ENCODE peak calls at places on chromosomes 2 and 18, in ten cellular contexts. O is cardiac muscle cell, P is sigmoid colon, X is left ventricle myocardium inferior, T is RWPE1, N is WTC11, L is astrocyte, A is endothelial cell of umbilical vein, Z is stomach, V is A549. B is an unnamed sample.

GRCh38 chr2:6826081-6826913 is 39.4 kb downstream of the CMPK2 start:
- DNase-seq in L (peak; percentile 67), N (peak; percentile 23), A (peak; percentile 60), V (peak; percentile 26), P (no peak), Z (peak; percentile 38), X (no peak), T (peak; percentile 46), O (peak; percentile 75), B (no peak)

GRCh38 chr2:151239624-151240023 is 22.0 kb downstream of the RBM43 start:
- DNase-seq in P (no peak), N (no peak), A (no peak), X (no peak), O (no peak), T (no peak), Z (no peak), L (no peak), V (no peak), B (no peak)

GRCh38 chr18:48295586-48296311 is 113.4 kb downstream of the ZBTB7C start:
- DNase-seq in T (no peak), N (peak; percentile 66), V (no peak), P (no peak), L (no peak), A (no peak), O (peak; percentile 34), X (no peak), Z (no peak), B (no peak)

GRCh38 chr2:223952280-223952968 is 4.8 kb upstream of the MRPL44 start:
- DNase-seq in P (no peak), L (no peak), X (no peak), V (no peak), Z (no peak), O (no peak), N (no peak), T (no peak), A (no peak), B (no peak)

GRCh38 chr2:235511187-235511661 is 17.4 kb downstream of the AGAP1 start:
- DNase-seq in X (no peak), N (no peak), V (peak; percentile 87), A (peak; percentile 88), Z (no peak), P (no peak), O (peak; percentile 62), L (peak; percentile 88), T (peak; percentile 94), B (no peak)

GRCh38 chr18:269480-270090 is 1.7 kb upstream of the THOC1 start:
- DNase-seq in Z (no peak), A (no peak), V (no peak), O (no peak), T (no peak), L (no peak), N (no peak), X (no peak), P (no peak), B (no peak)

GRCh38 chr2:9329497-9329896 is 93.8 kb downstream of the ITGB1BP1 start:
- DNase-seq in T (no peak), O (no peak), Z (no peak), X (no peak), N (no peak), A (no peak), P (no peak), L (no peak), V (no peak), B (no peak)

GRCh38 chr2:219002395-219003266 is 9.4 kb upstream of the CRYBA2 start:
- DNase-seq in O (peak; percentile 43), T (no peak), P (no peak), N (peak; percentile 95), L (no peak), A (no peak), V (peak; percentile 93), X (no peak), Z (peak; percentile 88), B (no peak)

GRCh38 chr2:240783819-240784621 is 36.0 kb downstream of the KIF1A start:
- DNase-seq in X (peak; percentile 6), L (no peak), O (no peak), T (no peak), V (no peak), N (no peak), Z (no peak), P (peak; percentile 54), A (no peak), B (no peak)

GRCh38 chr2:197435598-197436435 is 989 bp upstream of the SF3B1 start:
- DNase-seq in Z (no peak), A (no peak), N (no peak), P (no peak), O (no peak), V (no peak), L (no peak), X (no peak), T (no peak), B (no peak)

GRCh38 chr2:225192869-225193268 is 150.6 kb upstream of the DOCK10 start:
- DNase-seq in P (no peak), X (no peak), V (no peak), O (peak; percentile 2), Z (no peak), N (no peak), A (no peak), L (peak; percentile 4), T (no peak), B (no peak)

GRCh38 chr2:23988371-23988770 is 21.5 kb upstream of the MFSD2B start:
- DNase-seq in A (peak; percentile 35), X (no peak), N (no peak), V (peak; percentile 48), Z (no peak), O (no peak), P (no peak), T (peak; percentile 36), L (no peak), B (no peak)
- TF ChIP-seq CTCF in A (peak; percentile 10), X (peak; percentile 43), N (no peak), V (peak; percentile 86), Z (no peak), O (no peak), P (no peak), T (peak; percentile 54), L (peak; percentile 18), B (no peak)

GRCh38 chr2:84840306-84840705 is 40.6 kb downstream of the TRABD2A start:
- DNase-seq in T (no peak), N (no peak), X (no peak), V (no peak), L (peak; percentile 23), O (peak; percentile 10), P (no peak), A (no peak), Z (no peak), B (no peak)
- TF ChIP-seq CTCF in T (no peak), N (no peak), X (no peak), V (no peak), L (no peak), O (no peak), P (no peak), A (no peak), Z (no peak), B (no peak)

GRCh38 chr2:63054812-63055509 is 4.3 kb downstream of the OTX1 start:
- DNase-seq in L (no peak), A (no peak), N (peak; percentile 66), X (no peak), T (no peak), P (no peak), Z (no peak), V (no peak), O (no peak), B (no peak)

GRCh38 chr2:63055510-63056308 is 5.1 kb downstream of the OTX1 start:
- DNase-seq in O (no peak), L (no peak), N (peak; percentile 48), V (no peak), Z (no peak), X (no peak), T (no peak), A (no peak), P (peak; percentile 60), B (no peak)

GRCh38 chr2:63053235-63053888 is 2.7 kb downstream of the OTX1 start:
- DNase-seq in X (no peak), L (no peak), P (no peak), A (no peak), V (no peak), O (no peak), T (no peak), Z (no peak), N (peak; percentile 13), B (no peak)

GRCh38 chr2:63052411-63053234 is 2.0 kb downstream of the OTX1 start:
- DNase-seq in A (no peak), L (no peak), O (no peak), P (peak; percentile 54), V (no peak), N (peak; percentile 12), X (no peak), Z (no peak), T (no peak), B (no peak)

DNA sequence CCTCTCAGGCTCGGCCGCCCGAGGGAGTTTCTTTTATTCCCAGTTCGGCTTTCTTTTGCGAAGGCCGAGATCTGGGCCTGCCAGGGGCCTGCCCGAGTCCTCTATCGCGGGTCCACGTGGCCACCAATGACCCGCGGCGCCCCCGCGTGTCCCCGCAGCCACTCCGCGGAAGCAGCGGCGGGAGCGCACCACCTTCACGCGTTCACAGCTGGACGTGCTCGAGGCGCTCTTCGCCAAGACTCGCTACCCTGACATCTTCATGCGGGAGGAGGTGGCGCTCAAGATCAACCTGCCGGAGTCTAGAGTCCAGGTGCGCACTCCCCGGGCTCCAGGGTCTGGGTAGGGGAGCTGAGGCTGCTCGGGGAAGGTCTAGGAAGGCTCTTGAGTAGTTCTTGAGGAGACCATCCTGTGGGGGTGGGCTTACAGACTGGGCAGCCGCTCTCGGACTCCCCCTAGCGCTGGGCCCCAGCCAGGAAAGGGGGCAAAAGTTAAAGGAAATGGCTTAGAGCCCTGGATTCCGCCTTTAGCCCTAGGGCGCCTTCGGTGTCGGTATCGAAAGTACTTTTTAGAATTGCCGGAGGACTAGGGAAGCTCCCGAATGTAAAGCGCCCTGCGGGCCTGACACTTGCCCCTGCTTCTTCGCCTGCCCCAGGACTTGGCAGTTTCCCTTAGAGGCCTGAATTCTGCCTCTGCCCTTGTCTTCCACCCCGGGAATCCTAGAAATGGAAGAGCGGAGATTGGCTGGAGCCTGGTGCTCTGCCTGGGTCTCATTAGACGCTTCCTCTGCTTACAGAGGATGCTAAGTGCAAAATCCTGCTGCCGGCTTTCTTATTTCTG is 3.5 kb downstream of the OTX1 start:
- DNase-seq in X (no peak), V (no peak), L (no peak), T (no peak), P (peak; percentile 57), A (peak; percentile 19), O (no peak), N (peak; percentile 92), Z (no peak), B (no peak)
- TF ChIP-seq CTCF in X (no peak), V (no peak), L (peak; percentile 32), T (no peak), P (no peak), A (peak; percentile 29), O (peak; percentile 37), N (peak; percentile 78), Z (no peak), B (no peak)

DNA sequence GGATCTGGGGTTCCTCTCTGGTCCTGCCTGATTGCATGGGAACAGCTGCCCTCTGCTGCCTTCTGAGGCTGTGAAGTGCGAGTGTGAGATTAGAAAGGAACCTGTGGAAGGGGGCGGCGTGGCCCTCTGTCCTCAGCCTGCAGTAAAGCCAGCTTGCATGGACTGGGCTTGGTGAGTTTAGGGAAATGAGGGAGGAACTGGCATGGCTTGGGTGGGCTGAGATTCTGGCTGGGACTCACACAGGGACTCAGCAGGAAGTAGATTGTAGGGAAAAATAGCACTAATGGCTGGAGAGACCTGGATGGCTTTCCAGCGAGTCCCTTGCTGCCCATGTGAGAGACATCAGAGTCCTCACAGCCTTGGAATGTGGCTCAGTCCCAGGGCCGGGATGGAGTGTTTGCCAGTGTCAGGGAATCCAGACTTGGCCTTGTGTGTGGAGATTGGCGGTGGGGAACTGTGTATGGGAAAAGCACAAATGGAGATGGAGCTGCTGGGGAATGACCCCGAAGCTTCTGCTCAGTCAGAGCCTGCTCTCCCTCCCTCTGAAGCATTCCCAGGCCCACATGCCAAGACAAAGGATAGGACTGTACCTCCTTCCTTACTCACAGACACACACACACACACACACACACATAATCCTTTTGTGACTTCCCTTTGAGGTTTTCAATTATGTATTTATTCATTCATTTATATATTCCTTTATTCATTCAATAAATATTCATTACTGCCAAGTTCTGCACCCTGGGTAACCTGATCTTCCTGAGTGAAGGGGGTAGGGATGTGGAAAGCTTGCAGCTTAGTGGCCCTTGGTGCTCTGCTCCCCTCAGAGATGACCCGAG is 115.4 kb downstream of the ACAA2 start:
- DNase-seq in P (no peak), T (no peak), Z (no peak), V (no peak), A (no peak), X (peak; percentile 27), L (peak; percentile 52), O (peak; percentile 31), N (peak; percentile 34), B (no peak)
- TF ChIP-seq CTCF in P (no peak), T (no peak), Z (no peak), V (no peak), A (no peak), X (peak; percentile 12), L (no peak), O (no peak), N (no peak), B (no peak)

B was measured in omental fat pad.